ENCODE peak calls at places on chromosomes 2 and 18, in ten cellular contexts. A is choroid plexus epithelial cell; Z is HFF-Myc; U is fibroblast of the aortic adventitia; N is left ventricle myocardium inferior; D is WERI-Rb-1; C is dorsolateral prefrontal cortex; F is adrenal gland; Y is CD4-positive, alpha-beta memory T cell; I is AG04449. V is an unnamed sample.

GRCh38 chr2:69222984-69223658 is 163.9 kb downstream of the GFPT1 start:
- DNase-seq in A (peak; percentile 69), Z (no peak), U (peak; percentile 82), N (peak; percentile 64), D (peak; percentile 62), C (no peak), F (peak; percentile 54), Y (no peak), I (no peak), V (no peak)

GRCh38 chr2:48529189-48529588 is 765 bp upstream of the STON1 start:
- DNase-seq in A (no peak), Z (no peak), U (no peak), N (no peak), D (peak; percentile 82), C (no peak), F (no peak), Y (no peak), I (no peak), V (no peak)

GRCh38 chr2:42957109-42958035 is 165.0 kb upstream of the HAAO start:
- DNase-seq in A (no peak), Z (no peak), U (peak; percentile 55), N (no peak), D (no peak), C (no peak), F (no peak), Y (no peak), I (no peak), V (no peak)

GRCh38 chr2:127678991-127679390 is 3.7 kb upstream of the LIMS2 start:
- DNase-seq in A (no peak), Z (no peak), U (no peak), N (no peak), D (no peak), C (no peak), F (no peak), Y (no peak), I (no peak), V (no peak)

GRCh38 chr2:98020992-98021713 is 25.4 kb upstream of the TMEM131 start:
- DNase-seq in A (no peak), Z (no peak), U (no peak), N (no peak), D (no peak), C (peak; percentile 77), F (no peak), Y (no peak), I (no peak), V (no peak)

GRCh38 chr18:58611471-58612131 is 17.3 kb downstream of the ALPK2 start:
- DNase-seq in A (peak; percentile 57), Z (no peak), U (peak; percentile 66), N (no peak), D (peak; percentile 29), C (no peak), F (no peak), Y (no peak), I (no peak), V (no peak)

GRCh38 chr18:2642771-2643170 is 12.8 kb upstream of the SMCHD1 start:
- DNase-seq in A (no peak), Z (no peak), U (no peak), N (no peak), D (no peak), C (no peak), F (no peak), Y (no peak), I (no peak), V (no peak)

GRCh38 chr18:25503567-25504081 is 151.7 kb upstream of the ZNF521 start:
- DNase-seq in A (peak; percentile 84), Z (peak; percentile 63), U (peak; percentile 79), N (peak; percentile 47), D (peak; percentile 21), C (peak; percentile 63), F (peak; percentile 59), Y (no peak), I (peak; percentile 5), V (peak; percentile 34)

GRCh38 chr2:171180229-171180937 is 19.7 kb upstream of the TLK1 start:
- DNase-seq in A (no peak), Z (no peak), U (no peak), N (no peak), D (no peak), C (no peak), F (no peak), Y (no peak), I (no peak), V (no peak)
- H3K4me3 ChIP-seq in A (no peak overlapping the region), Z (no peak overlapping the region), U (no peak overlapping the region), N (no peak overlapping the region), D (no peak overlapping the region), C (no peak overlapping the region), F (no peak overlapping the region), Y (no peak overlapping the region), I (no peak overlapping the region), V (no peak overlapping the region)

GRCh38 chr2:196284901-196285589 is 113.7 kb upstream of the STK17B start:
- DNase-seq in A (no peak), Z (no peak), U (peak; percentile 76), N (no peak), D (no peak), C (no peak), F (no peak), Y (no peak), I (no peak), V (no peak)
- H3K4me3 ChIP-seq in A (no peak overlapping the region), Z (no peak overlapping the region), U (no peak overlapping the region), N (no peak overlapping the region), D (no peak overlapping the region), C (no peak overlapping the region), F (no peak overlapping the region), Y (no peak overlapping the region), I (no peak overlapping the region), V (no peak overlapping the region)

GRCh38 chr2:6866239-6866745 is 585 bp upstream of the CMPK2 start:
- DNase-seq in A (peak; percentile 72), Z (no peak), U (peak; percentile 35), N (no peak), D (peak; percentile 60), C (peak; percentile 46), F (peak; percentile 46), Y (peak; percentile 31), I (no peak), V (peak; percentile 20)

GRCh38 chr2:6864938-6865345 is 765 bp downstream of the CMPK2 start:
- DNase-seq in A (peak; percentile 37), Z (no peak), U (no peak), N (peak; percentile 31), D (peak; percentile 11), C (no peak), F (peak; percentile 52), Y (no peak), I (no peak), V (no peak)

GRCh38 chr2:6865346-6866238 is at the start of gene CMPK2:
- DNase-seq in A (peak; percentile 59), Z (no peak), U (peak; percentile 34), N (peak; percentile 75), D (peak; percentile 77), C (peak; percentile 16), F (peak; percentile 77), Y (peak; percentile 80), I (no peak), V (no peak)

GRCh38 chr2:6863792-6864191 is 1.9 kb downstream of the CMPK2 start:
- DNase-seq in A (no peak), Z (no peak), U (no peak), N (peak; percentile 33), D (no peak), C (no peak), F (no peak), Y (no peak), I (no peak), V (no peak)

DNA sequence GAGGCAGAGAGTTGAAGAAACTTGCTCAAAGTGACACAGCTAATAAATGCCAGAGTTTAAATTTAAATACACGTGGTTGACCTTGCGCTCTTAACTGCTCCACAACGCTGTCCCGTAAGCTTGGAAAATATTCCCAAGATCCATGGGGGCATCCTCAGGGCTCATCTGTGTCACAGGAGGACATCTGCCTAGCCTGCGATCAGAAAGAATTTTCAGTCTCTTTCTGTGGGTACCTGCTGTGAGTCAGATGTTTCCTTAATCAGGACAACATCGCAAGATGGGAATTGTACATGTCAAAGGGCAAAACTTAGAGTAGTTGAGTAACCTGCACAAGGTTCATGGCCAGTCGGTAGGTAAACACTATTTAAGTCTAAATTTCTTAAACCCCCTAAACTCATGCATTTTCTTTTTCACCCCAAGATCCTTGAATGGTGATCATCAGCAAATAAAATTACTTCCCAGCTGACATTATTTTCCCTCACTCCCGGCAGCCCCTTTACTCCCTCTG is 1.4 kb downstream of the CMPK2 start:
- DNase-seq in A (peak; percentile 10), Z (no peak), U (no peak), N (no peak), D (no peak), C (no peak), F (no peak), Y (no peak), I (no peak), V (no peak)
- H3K4me3 ChIP-seq in A (no peak overlapping the region), Z (no peak overlapping the region), U (no peak overlapping the region), N (peak overlapping the region; percentile 87), D (no peak overlapping the region), C (peak overlapping the region; percentile 76), F (no peak overlapping the region), Y (no peak overlapping the region), I (no peak overlapping the region), V (no peak overlapping the region)

GRCh38 chr2:62297642-62298010 is 101.7 kb downstream of the B3GNT2 start:
- DNase-seq in A (peak; percentile 51), Z (no peak), U (no peak), N (no peak), D (no peak), C (no peak), F (no peak), Y (no peak), I (no peak), V (no peak)

GRCh38 chr2:62293151-62293489 is 97.2 kb downstream of the B3GNT2 start:
- DNase-seq in A (no peak), Z (no peak), U (no peak), N (no peak), D (no peak), C (no peak), F (no peak), Y (no peak), I (no peak), V (no peak)

GRCh38 chr2:62296833-62297641 is 101.1 kb downstream of the B3GNT2 start:
- DNase-seq in A (no peak), Z (no peak), U (no peak), N (no peak), D (no peak), C (no peak), F (no peak), Y (no peak), I (no peak), V (no peak)

GRCh38 chr2:62293490-62294212 is 97.7 kb downstream of the B3GNT2 start:
- DNase-seq in A (peak; percentile 35), Z (no peak), U (peak; percentile 33), N (peak; percentile 54), D (no peak), C (peak; percentile 46), F (peak; percentile 91), Y (no peak), I (no peak), V (no peak)

DNA sequence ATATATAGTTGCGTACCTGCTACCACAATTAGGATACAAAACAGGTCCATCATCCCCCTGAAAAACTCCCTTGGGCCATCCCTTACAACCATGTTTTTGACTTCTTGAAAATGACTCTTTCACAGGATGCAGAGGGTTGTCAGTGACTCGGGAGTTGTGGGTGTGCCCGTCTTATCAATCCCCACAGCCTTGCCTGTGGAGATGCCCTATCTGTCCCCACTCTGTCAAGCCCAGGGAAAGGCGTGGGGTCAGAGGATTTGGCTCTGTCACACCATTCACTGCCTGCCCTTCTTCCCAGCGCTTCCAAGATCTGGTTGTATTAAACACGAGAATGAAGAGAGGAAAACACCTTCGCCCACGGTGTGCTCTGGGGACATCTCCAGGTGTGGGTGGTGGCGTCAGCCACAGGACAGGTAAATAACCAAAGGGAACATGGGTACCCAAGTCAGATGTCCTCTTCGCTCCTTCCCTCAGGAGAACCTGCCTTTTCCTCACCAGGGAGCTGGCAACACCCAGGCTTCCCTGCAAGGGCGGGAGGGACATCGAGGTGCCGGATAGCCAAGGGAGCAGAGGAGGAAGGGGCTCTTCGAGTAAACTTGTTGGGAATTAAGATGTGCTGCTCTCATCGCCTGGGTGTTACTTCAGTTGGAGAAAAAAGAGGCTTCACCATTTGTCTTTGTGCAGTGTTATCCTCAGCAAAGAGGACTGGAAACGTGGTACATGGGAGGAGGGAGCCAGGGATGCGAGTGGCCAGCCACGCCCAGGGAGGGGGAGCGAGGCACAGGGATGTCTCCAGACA is 100.3 kb downstream of the B3GNT2 start:
- DNase-seq in A (no peak), Z (no peak), U (no peak), N (no peak), D (no peak), C (no peak), F (no peak), Y (no peak), I (no peak), V (no peak)
- H3K4me3 ChIP-seq in A (no peak overlapping the region), Z (no peak overlapping the region), U (no peak overlapping the region), N (no peak overlapping the region), D (no peak overlapping the region), C (no peak overlapping the region), F (no peak overlapping the region), Y (no peak overlapping the region), I (no peak overlapping the region), V (no peak overlapping the region)